ENCODE peak calls at places on chromosome 7, in ten cellular contexts. O is heart left ventricle, H is endothelial cell of umbilical vein, X is cardiac muscle cell, N is heart right ventricle, J is astrocyte of the spinal cord, A is IMR-90, C is fibroblast of lung, B is fibroblast of pulmonary artery, F is lower lobe of right lung. D is an unnamed sample.
A peak's percentile ranks its signal among the peaks of the same experiment; 100 is the strongest.

GRCh38 chr7:102891693-102892261 is 21.0 kb upstream of the LRRC17 start:
- DNase-seq in X (peak; percentile 88), H (peak; percentile 94), A (peak; percentile 89), F (no peak), J (peak; percentile 94), O (no peak), N (peak; percentile 35), B (peak; percentile 85), C (peak; percentile 93), D (peak; percentile 60)

GRCh38 chr7:69395072-69395714 is 203.1 kb upstream of the AUTS2 start:
- DNase-seq in O (no peak), F (no peak), X (peak; percentile 94), A (no peak), J (peak; percentile 97), B (peak; percentile 43), H (no peak), C (peak; percentile 19), N (no peak), D (peak; percentile 90)

GRCh38 chr7:70890147-70890969 is 241.6 kb upstream of the GALNT17 start:
- DNase-seq in A (no peak), X (no peak), F (no peak), H (no peak), C (no peak), B (no peak), O (no peak), N (no peak), J (no peak), D (no peak)

GRCh38 chr7:68862736-68863135 is 735.5 kb upstream of the AUTS2 start:
- DNase-seq in B (no peak), N (no peak), H (no peak), C (no peak), A (no peak), J (no peak), X (no peak), F (no peak), O (no peak), D (no peak)

GRCh38 chr7:15686209-15686956 is at the start of gene MEOX2:
- DNase-seq in N (peak; percentile 91), B (peak; percentile 52), F (peak; percentile 68), O (peak; percentile 91), A (peak; percentile 7), H (peak; percentile 87), X (peak; percentile 63), J (peak; percentile 70), C (peak; percentile 89), D (peak; percentile 7)

GRCh38 chr7:73833251-73833919 is 2.6 kb downstream of the CLDN4 start:
- DNase-seq in H (no peak), B (no peak), X (no peak), C (no peak), J (no peak), N (no peak), A (no peak), F (no peak), O (peak; percentile 48), D (no peak)

GRCh38 chr7:24108906-24109376 is 175.0 kb upstream of the NPY start:
- DNase-seq in B (no peak), N (no peak), H (no peak), A (no peak), O (no peak), X (no peak), C (no peak), F (no peak), J (no peak), D (no peak)

GRCh38 chr7:94089806-94090205 is 85.7 kb upstream of the BET1 start:
- DNase-seq in F (no peak), J (no peak), A (no peak), X (no peak), N (no peak), C (no peak), O (no peak), B (no peak), H (no peak), D (no peak)

GRCh38 chr7:42035205-42035604 is 201.8 kb downstream of the GLI3 start:
- DNase-seq in B (peak; percentile 33), H (no peak), X (peak; percentile 11), F (no peak), N (no peak), O (no peak), C (peak; percentile 26), J (no peak), A (peak; percentile 7), D (no peak)

GRCh38 chr7:155864991-155865690 is 52.9 kb upstream of the SHH start:
- DNase-seq in C (no peak), H (no peak), F (no peak), J (no peak), A (no peak), B (no peak), X (no peak), N (no peak), O (no peak), D (no peak)

GRCh38 chr7:50661345-50662058 is 96.3 kb upstream of the DDC start:
- DNase-seq in N (no peak), A (no peak), H (no peak), C (no peak), X (no peak), F (no peak), J (no peak), O (no peak), B (no peak), D (no peak)
- H3K4me3 ChIP-seq in N (no peak overlapping the region), A (no peak overlapping the region), H (no peak overlapping the region), C (no peak overlapping the region), X (no peak overlapping the region), F (no peak overlapping the region), J (no peak overlapping the region), O (no peak overlapping the region), B (no peak overlapping the region), D (no peak overlapping the region)

GRCh38 chr7:124915242-124915641 is 14.4 kb downstream of the POT1 start:
- DNase-seq in B (no peak), F (no peak), O (no peak), X (no peak), C (no peak), J (no peak), A (no peak), N (no peak), H (no peak), D (no peak)
- TF ChIP-seq CTCF in B (no peak), F (no peak), O (no peak), X (no peak), C (no peak), J (no peak), A (no peak), N (no peak), H (no peak), D (no peak)

DNA sequence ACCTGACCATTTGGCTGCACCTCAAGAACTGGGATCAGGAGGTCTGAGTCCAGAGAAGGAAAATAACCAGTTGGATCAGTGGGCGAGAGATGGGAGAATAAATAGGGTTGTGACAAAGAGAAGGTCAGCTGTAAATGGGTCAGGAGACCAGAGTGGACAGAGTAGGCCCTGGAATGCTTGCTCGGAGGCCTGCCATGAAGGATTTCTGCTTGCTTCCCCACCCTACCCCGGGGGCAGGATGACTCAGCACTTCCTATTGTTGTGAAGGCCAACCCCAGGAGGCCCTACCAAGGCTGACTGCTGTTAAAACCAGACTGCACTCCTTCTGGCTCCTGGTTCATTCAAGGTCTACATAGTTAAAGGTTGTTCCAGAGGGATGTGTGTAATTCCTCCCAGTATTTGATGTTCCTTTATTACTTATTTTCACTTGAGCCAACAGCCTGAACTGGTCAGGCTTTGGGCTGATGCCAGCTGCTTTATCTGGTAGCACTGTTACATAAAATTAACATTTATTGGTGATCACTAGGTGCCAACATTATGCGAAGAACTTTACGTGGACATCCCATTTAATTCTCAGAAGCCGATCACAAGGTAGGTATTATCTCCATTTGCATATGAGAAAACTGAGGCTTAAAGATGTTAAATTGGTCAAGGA is 27.3 kb upstream of the IFRD1 start:
- DNase-seq in H (peak; percentile 94), F (peak; percentile 73), X (peak; percentile 96), O (peak; percentile 75), C (peak; percentile 81), B (peak; percentile 96), J (peak; percentile 93), N (peak; percentile 63), A (peak; percentile 81), D (peak; percentile 82)
- H3K4me3 ChIP-seq in H (no peak overlapping the region), F (no peak overlapping the region), X (no peak overlapping the region), O (no peak overlapping the region), C (no peak overlapping the region), B (no peak overlapping the region), J (no peak overlapping the region), N (no peak overlapping the region), A (no peak overlapping the region), D (no peak overlapping the region)

GRCh38 chr7:57300747-57301146 is 149.2 kb upstream of the ZNF716 start:
- DNase-seq in J (no peak), A (no peak), C (no peak), F (no peak), O (no peak), B (no peak), X (no peak), H (no peak), N (no peak), D (no peak)

GRCh38 chr7:57308631-57309408 is 141.2 kb upstream of the ZNF716 start:
- DNase-seq in F (no peak), J (no peak), H (no peak), N (peak; percentile 5), C (no peak), B (no peak), O (no peak), A (no peak), X (no peak), D (no peak)

GRCh38 chr7:57305192-57305748 is 144.7 kb upstream of the ZNF716 start:
- DNase-seq in X (no peak), H (no peak), O (no peak), J (no peak), F (no peak), C (no peak), B (no peak), A (no peak), N (no peak), D (peak; percentile 4)
- TF ChIP-seq CTCF in X (no peak), H (no peak), O (peak; percentile 56), J (no peak), F (peak; percentile 34), C (no peak), B (no peak), A (no peak), N (peak; percentile 50), D (peak; percentile 40)

DNA sequence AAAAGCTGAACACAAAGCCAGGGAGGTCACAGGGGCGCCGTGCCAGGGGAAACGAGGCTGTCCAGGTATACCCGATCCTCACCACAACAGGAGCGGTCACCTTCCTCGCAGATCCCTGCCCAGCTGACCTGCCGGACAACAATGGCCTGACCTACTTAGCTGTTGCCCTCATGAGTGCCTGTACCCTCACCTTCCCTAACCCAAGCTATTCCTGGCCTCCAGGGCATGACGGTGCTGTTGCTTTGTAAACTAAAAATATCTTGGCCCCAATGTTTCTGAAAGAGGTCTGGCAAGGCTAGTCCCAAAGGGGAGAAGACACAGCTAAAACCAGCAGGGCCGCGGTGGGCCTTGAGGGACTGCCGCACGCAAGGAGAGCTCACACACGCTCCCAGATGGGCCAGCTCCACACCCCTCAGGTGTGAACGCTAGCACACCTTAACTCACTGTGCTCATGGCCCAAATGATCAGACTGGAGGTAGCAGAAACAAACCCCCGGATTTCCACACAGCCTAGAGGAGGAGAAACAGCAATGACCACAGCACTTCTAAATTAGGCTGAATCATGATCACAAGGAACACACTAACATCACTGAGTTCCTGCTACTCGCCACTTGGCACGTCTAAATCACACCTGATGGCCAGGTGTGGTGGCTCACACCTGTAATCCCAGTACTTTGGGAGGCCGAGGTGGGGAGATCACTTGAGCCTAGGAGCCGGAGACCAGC is 66.3 kb upstream of the CYTH3 start:
- DNase-seq in C (no peak), B (no peak), O (no peak), F (no peak), J (no peak), A (no peak), H (no peak), N (peak; percentile 48), X (no peak), D (no peak)
- H3K4me3 ChIP-seq in C (no peak overlapping the region), B (no peak overlapping the region), O (no peak overlapping the region), F (no peak overlapping the region), J (no peak overlapping the region), A (no peak overlapping the region), H (no peak overlapping the region), N (no peak overlapping the region), X (no peak overlapping the region), D (no peak overlapping the region)

D was measured in A673.